ENCODE peak calls at places on chromosomes 1 and 21, in nine cellular contexts. K, L, F, G, U, R, C, V and H are unnamed samples.

GRCh38 chr1:36115200-36115669 is 9.8 kb downstream of the COL8A2 start:
- DNase-seq in K (no peak), L (peak), F (peak), G (no peak), U (no peak), R (peak), C (no peak), V (no peak), H (peak)

GRCh38 chr1:181513786-181514297 is 30.5 kb downstream of the CACNA1E start:
- DNase-seq in K (no peak), L (no peak), F (no peak), G (no peak), U (no peak), R (peak), C (no peak), V (no peak), H (no peak)

GRCh38 chr21:44846485-44847260 is 26.8 kb downstream of the PTTG1IP start:
- DNase-seq in K (no peak), L (peak), F (peak), G (peak), U (no peak), R (peak), C (no peak), V (peak), H (peak)

GRCh38 chr1:206479164-206480125 is 9.2 kb downstream of the IKBKE start:
- DNase-seq in K (peak), L (peak), F (peak), G (peak), U (no peak), R (peak), C (peak), V (peak), H (peak)

GRCh38 chr1:30911061-30911954 is 2.8 kb upstream of the SDC3 start:
- DNase-seq in K (peak), L (peak), F (peak), G (peak), U (no peak), R (peak), C (peak), V (peak), H (peak)

GRCh38 chr1:23122023-23122738 is 46.5 kb downstream of the LUZP1 start:
- DNase-seq in K (no peak), L (peak), F (peak), G (peak), U (no peak), R (peak), C (no peak), V (peak), H (peak)

GRCh38 chr1:119915517-119915916 is 19.2 kb upstream of the ADAM30 start:
- DNase-seq in K (no peak), L (no peak), F (no peak), G (no peak), U (no peak), R (no peak), C (no peak), V (no peak), H (no peak)

GRCh38 chr1:86455078-86455477 is 13.6 kb upstream of the CLCA1 start:
- DNase-seq in K (no peak), L (no peak), F (no peak), G (no peak), U (no peak), R (no peak), C (no peak), V (no peak), H (no peak)

GRCh38 chr21:36985761-36986594 is 19.5 kb upstream of the HLCS start:
- DNase-seq in K (no peak), L (no peak), F (no peak), G (no peak), U (no peak), R (no peak), C (no peak), V (no peak), H (no peak)

GRCh38 chr1:211535338-211535737 is 43.4 kb upstream of the RD3 start:
- DNase-seq in K (no peak), L (no peak), F (no peak), G (no peak), U (no peak), R (no peak), C (no peak), V (no peak), H (no peak)

GRCh38 chr21:43930074-43930847 is 65.2 kb downstream of the AGPAT3 start:
- DNase-seq in K (no peak), L (no peak), F (no peak), G (no peak), U (no peak), R (no peak), C (no peak), V (no peak), H (no peak)

GRCh38 chr1:151294748-151295462 is 12.8 kb downstream of the ZNF687 start:
- DNase-seq in K (no peak), L (no peak), F (no peak), G (no peak), U (no peak), R (no peak), C (no peak), V (no peak), H (no peak)

GRCh38 chr1:90176530-90176929 is 181.6 kb downstream of the ZNF326 start:
- DNase-seq in K (no peak), L (peak), F (no peak), G (no peak), U (no peak), R (no peak), C (no peak), V (no peak), H (peak)

GRCh38 chr1:221543529-221544120 is 198.3 kb downstream of the DUSP10 start:
- DNase-seq in K (no peak), L (peak), F (peak), G (peak), U (no peak), R (peak), C (no peak), V (no peak), H (peak)

GRCh38 chr1:10337436-10337835 is 61.4 kb upstream of the PGD start:
- DNase-seq in K (no peak), L (no peak), F (no peak), G (no peak), U (no peak), R (no peak), C (no peak), V (no peak), H (no peak)

GRCh38 chr1:168135982-168136708 is 585 bp downstream of the GPR161 start:
- DNase-seq in K (peak), L (peak), F (peak), G (peak), U (no peak), R (no peak), C (no peak), V (peak), H (no peak)

GRCh38 chr1:245067257-245067656 is 87.5 kb upstream of the KIF26B start:
- DNase-seq in K (no peak), L (peak), F (peak), G (peak), U (no peak), R (no peak), C (no peak), V (no peak), H (no peak)

GRCh38 chr1:112508242-112509004 is at the start of gene WNT2B:
- DNase-seq in K (peak), L (no peak), F (no peak), G (no peak), U (no peak), R (no peak), C (no peak), V (peak), H (no peak)

GRCh38 chr1:173038875-173039554 is 11.7 kb downstream of the TNFSF18 start:
- DNase-seq in K (no peak), L (no peak), F (no peak), G (no peak), U (no peak), R (no peak), C (no peak), V (no peak), H (no peak)

GRCh38 chr1:5938068-5938740 is 54.0 kb downstream of the NPHP4 start:
- DNase-seq in K (no peak), L (peak), F (peak), G (no peak), U (no peak), R (peak), C (no peak), V (no peak), H (peak)

GRCh38 chr1:206112600-206113301 is 4.4 kb downstream of the AVPR1B start:
- DNase-seq in K (no peak), L (no peak), F (no peak), G (no peak), U (no peak), R (no peak), C (no peak), V (peak), H (no peak)

GRCh38 chr1:206116191-206116872 is 856 bp downstream of the AVPR1B start:
- DNase-seq in K (no peak), L (no peak), F (no peak), G (no peak), U (no peak), R (no peak), C (no peak), V (no peak), H (no peak)

GRCh38 chr21:15367061-15367626 is 302.3 kb upstream of the NRIP1 start:
- DNase-seq in K (no peak), L (no peak), F (no peak), G (no peak), U (no peak), R (no peak), C (no peak), V (no peak), H (no peak)

GRCh38 chr1:3049905-3050304 is 19.1 kb upstream of the PRDM16 start:
- DNase-seq in K (no peak), L (no peak), F (no peak), G (no peak), U (no peak), R (no peak), C (no peak), V (no peak), H (no peak)

GRCh38 chr1:65011983-65012382 is 45.6 kb upstream of the JAK1 start:
- DNase-seq in K (no peak), L (no peak), F (no peak), G (no peak), U (no peak), R (no peak), C (no peak), V (no peak), H (no peak)

GRCh38 chr1:200638073-200638472 is 17.5 kb upstream of the KIF14 start:
- DNase-seq in K (no peak), L (no peak), F (no peak), G (no peak), U (no peak), R (no peak), C (no peak), V (no peak), H (no peak)

GRCh38 chr1:200634449-200635122 is 14.0 kb upstream of the KIF14 start:
- DNase-seq in K (no peak), L (no peak), F (no peak), G (no peak), U (no peak), R (no peak), C (no peak), V (no peak), H (no peak)

GRCh38 chr1:200640373-200641174 is 20.0 kb upstream of the KIF14 start:
- DNase-seq in K (no peak), L (no peak), F (no peak), G (no peak), U (no peak), R (no peak), C (no peak), V (no peak), H (no peak)

GRCh38 chr1:200641175-200641489 is 20.6 kb upstream of the KIF14 start:
- DNase-seq in K (no peak), L (peak), F (peak), G (peak), U (no peak), R (peak), C (no peak), V (no peak), H (no peak)

DNA sequence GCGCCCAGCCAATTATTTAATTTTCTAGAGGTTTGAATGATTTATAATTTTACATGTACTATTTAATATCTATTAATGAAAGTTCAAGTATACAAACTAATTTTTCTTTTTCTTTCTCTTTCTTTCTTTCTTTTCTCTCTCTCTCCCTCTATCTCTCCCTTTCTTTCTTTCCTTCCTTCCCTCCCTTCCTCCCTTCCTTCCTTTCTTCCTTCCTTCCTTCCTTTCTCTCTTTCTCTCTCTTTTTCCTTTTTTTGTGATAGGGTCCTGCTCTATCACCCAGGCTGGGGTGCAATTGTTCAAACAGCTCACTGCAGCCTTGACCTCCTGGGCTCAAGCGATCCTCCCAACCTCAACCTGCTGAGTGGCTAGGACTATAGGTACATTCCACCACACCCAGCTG is 16.1 kb upstream of the KIF14 start:
- DNase-seq in K (no peak), L (no peak), F (no peak), G (no peak), U (no peak), R (no peak), C (no peak), V (no peak), H (no peak)
- TF ChIP-seq CTCF in K (no peak), L (no peak), F (no peak), G (no peak), U (no peak), R (no peak), C (no peak), V (no peak), H (no peak)

DNA sequence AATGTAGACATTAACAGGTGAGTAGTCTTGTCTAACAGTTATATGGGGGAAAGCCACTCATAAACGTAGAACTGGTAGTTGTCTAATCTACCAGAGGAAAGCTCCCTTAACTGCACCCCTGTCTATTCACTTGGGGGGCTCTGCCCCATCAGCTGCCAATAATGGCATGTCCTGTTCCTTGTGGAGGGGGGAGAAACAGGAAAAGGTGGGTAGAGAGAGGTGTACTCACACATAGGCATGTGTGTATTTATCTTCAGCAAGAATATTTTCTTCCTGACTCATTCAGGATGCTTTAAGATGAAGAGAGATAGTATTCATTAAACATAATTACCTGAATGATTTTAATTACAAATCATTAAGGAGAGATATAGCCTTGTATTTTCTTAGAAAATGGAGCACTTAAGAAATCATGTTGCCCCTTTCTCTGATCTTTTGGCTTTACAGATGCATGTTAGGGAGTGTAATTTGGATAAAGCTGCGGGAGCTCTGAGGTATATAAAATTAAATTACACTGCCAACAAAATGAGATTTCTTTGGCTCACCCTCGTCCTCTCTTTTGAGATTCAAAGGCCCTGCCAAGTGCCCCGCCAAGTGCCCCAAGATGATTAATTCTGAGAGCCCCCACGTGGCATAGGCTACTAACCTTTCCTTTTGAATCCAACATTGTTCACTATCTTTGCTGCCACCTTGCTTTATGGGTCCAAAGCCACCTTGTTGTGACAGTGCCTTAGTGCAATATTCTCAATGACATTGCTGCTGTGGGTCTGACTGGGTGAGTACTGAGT is 286.3 kb upstream of the LYPLAL1 start:
- DNase-seq in K (no peak), L (no peak), F (no peak), G (peak), U (no peak), R (no peak), C (no peak), V (no peak), H (no peak)
- H3K4me3 ChIP-seq in K (no peak), L (no peak), F (no peak), G (no peak), U (no peak), R (no peak), C (no peak), V (no peak), H (no peak)

GRCh38 chr1:115463347-115463746 is 125.3 kb upstream of the NGF start:
- DNase-seq in K (peak), L (no peak), F (no peak), G (peak), U (no peak), R (no peak), C (no peak), V (no peak), H (no peak)

GRCh38 chr1:115465802-115466363 is 127.8 kb upstream of the NGF start:
- DNase-seq in K (no peak), L (no peak), F (no peak), G (no peak), U (no peak), R (no peak), C (no peak), V (no peak), H (no peak)

GRCh38 chr1:115467790-115468189 is 129.7 kb upstream of the NGF start:
- DNase-seq in K (no peak), L (no peak), F (no peak), G (no peak), U (no peak), R (no peak), C (no peak), V (no peak), H (no peak)

GRCh38 chr1:115467196-115467595 is 129.1 kb upstream of the NGF start:
- DNase-seq in K (no peak), L (no peak), F (no peak), G (no peak), U (no peak), R (no peak), C (no peak), V (no peak), H (no peak)

DNA sequence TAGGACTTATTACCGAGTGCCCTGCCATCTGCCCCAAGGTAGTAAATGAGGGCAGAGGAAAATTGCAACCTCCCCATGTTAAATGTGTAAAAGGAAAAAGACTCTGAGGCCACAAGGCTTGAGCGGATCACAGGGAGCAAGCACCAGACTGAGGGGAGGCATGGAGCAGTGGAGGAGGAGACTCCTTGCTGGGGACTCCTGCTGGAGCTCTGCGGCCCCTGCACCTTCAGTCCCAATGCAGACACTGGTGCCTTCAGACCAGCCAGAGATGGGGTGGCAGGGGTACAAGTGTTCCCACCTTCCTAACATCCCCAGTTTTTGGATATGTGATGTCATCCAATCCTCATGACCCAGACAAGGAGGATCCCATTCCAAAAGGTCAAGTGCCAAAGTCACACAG is 128.4 kb upstream of the NGF start:
- DNase-seq in K (no peak), L (peak), F (no peak), G (no peak), U (no peak), R (no peak), C (no peak), V (no peak), H (no peak)
- TF ChIP-seq CTCF in K (peak), L (peak), F (peak), G (peak), U (no peak), R (peak), C (no peak), V (no peak), H (peak)

DNA sequence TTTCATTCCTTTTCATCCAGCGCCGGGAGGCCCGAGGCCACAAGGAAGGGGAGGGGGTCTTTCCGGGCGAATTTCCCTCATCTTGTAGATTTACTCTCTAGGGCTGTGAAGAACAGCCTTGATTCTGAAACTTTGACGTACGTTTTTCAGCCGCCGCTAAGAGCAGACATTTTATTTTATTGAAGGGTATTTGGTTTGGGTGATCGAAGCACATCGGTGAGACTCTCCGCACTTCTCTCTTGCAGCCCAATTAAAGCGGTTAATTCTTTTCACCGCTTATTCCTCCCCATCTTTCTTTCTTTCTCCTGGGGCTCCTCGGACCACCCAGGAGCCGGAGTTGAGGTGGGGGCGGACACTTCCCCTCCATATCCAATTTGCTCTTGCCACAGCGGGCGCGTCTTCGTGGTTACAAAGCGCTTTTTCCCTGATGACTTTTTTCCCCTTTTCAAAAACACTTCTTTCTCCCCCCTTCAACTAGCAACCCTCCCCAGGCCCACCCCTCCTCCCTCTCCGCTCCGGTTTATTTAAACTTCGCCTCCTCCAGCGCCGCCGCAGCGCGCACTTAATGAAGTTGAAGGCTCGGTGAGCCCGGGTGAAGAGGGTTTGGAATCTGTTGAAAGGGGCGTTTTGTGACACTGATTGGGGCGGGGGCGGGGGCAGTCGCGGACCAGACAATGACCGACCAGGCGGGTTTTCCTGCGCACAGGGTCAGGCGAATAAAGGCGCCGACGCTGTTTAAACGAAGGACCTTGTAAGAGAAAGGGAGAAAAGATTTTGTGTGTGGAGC is 5.9 kb downstream of the FOXD2 start:
- DNase-seq in K (no peak), L (no peak), F (no peak), G (no peak), U (no peak), R (no peak), C (no peak), V (no peak), H (no peak)
- H3K4me3 ChIP-seq in K (no peak), L (no peak), F (no peak), G (no peak), U (no peak), R (no peak), C (no peak), V (peak), H (no peak)

DNA sequence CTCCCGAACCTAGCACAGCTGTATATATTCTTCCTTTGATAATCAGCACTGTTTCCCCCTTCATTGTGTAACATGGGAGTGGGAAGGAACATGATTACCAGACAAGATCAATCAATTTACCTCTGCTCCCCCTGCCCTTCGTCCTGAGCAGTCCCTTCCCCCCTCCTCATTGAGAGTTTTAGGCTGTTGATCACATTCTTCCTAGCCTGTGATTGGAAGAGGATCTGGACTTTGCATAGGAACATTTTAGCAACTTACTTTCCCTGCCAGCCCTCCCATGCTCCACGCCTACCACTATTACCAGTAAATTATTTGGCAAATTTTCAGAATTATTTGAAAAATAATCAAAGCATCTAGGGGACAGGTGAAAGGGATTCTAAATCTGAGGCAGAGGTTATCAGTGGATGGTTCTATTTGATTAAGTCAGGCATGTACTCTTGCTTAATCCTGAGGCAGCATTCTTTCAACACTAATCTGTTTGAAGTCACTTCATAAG is 62.7 kb upstream of the ABCD3 start:
- DNase-seq in K (no peak), L (no peak), F (no peak), G (no peak), U (no peak), R (no peak), C (no peak), V (no peak), H (no peak)
- TF ChIP-seq CTCF in K (no peak), L (no peak), F (no peak), G (no peak), U (no peak), R (no peak), C (no peak), V (no peak), H (no peak)